ENCODE peak calls at places on chromosomes 16 and 17, in five cellular contexts. One of them, this sample, is unnamed.

GRCh38 chr17:8488931-8489330 is 53.2 kb downstream of the NDEL1 start:
- DNase-seq in BJ: peak
- DNase-seq in prostate gland: no peak
- DNase-seq in keratinocyte: no peak
- DNase-seq in nephron progenitor cell: no peak
- DNase-seq in this sample: no peak

GRCh38 chr17:50264263-50265113 is 9.8 kb upstream of the TMEM92 start:
- DNase-seq in BJ: no peak
- DNase-seq in prostate gland: no peak
- DNase-seq in keratinocyte: no peak
- DNase-seq in nephron progenitor cell: peak
- DNase-seq in this sample: peak

GRCh38 chr16:1333149-1333812 is at the start of gene BAIAP3:
- DNase-seq in BJ: no peak
- DNase-seq in prostate gland: peak
- DNase-seq in keratinocyte: no peak
- DNase-seq in nephron progenitor cell: peak
- DNase-seq in this sample: peak

GRCh38 chr16:28069921-28070794 is 6.6 kb upstream of the GSG1L start:
- DNase-seq in BJ: no peak
- DNase-seq in prostate gland: no peak
- DNase-seq in keratinocyte: no peak
- DNase-seq in nephron progenitor cell: no peak
- DNase-seq in this sample: no peak

GRCh38 chr17:74531231-74531761 is at the start of gene CD300LB:
- DNase-seq in BJ: no peak
- DNase-seq in prostate gland: no peak
- DNase-seq in keratinocyte: no peak
- DNase-seq in nephron progenitor cell: no peak
- DNase-seq in this sample: peak

GRCh38 chr16:5678371-5678770 is 580.8 kb upstream of the EEF2KMT start:
- DNase-seq in BJ: no peak
- DNase-seq in prostate gland: no peak
- DNase-seq in keratinocyte: no peak
- DNase-seq in nephron progenitor cell: peak
- DNase-seq in this sample: no peak

GRCh38 chr17:73697872-73698271 is 53.6 kb upstream of the SDK2 start:
- DNase-seq in BJ: no peak
- DNase-seq in prostate gland: no peak
- DNase-seq in keratinocyte: no peak
- DNase-seq in nephron progenitor cell: no peak
- DNase-seq in this sample: no peak

GRCh38 chr16:49672753-49673152 is 183.2 kb downstream of the ZNF423 start:
- DNase-seq in BJ: no peak
- DNase-seq in prostate gland: no peak
- DNase-seq in keratinocyte: no peak
- DNase-seq in nephron progenitor cell: no peak
- DNase-seq in this sample: no peak

GRCh38 chr16:69859105-69859969 is 91.8 kb upstream of the CLEC18A start:
- DNase-seq in BJ: no peak
- DNase-seq in prostate gland: no peak
- DNase-seq in keratinocyte: no peak
- DNase-seq in nephron progenitor cell: peak
- DNase-seq in this sample: peak

GRCh38 chr17:57530508-57530907 is 214.6 kb downstream of the CCDC182 start:
- DNase-seq in BJ: no peak
- DNase-seq in prostate gland: no peak
- DNase-seq in keratinocyte: no peak
- DNase-seq in nephron progenitor cell: no peak
- DNase-seq in this sample: no peak

GRCh38 chr16:4263504-4264436 is 9.1 kb downstream of the TFAP4 start:
- DNase-seq in BJ: peak
- DNase-seq in prostate gland: no peak
- DNase-seq in keratinocyte: no peak
- DNase-seq in nephron progenitor cell: peak
- DNase-seq in this sample: peak

GRCh38 chr17:33038740-33039139 is 47.1 kb downstream of the SPACA3 start:
- DNase-seq in BJ: no peak
- DNase-seq in prostate gland: no peak
- DNase-seq in keratinocyte: no peak
- DNase-seq in nephron progenitor cell: peak
- DNase-seq in this sample: peak
- TF ChIP-seq CTCF in BJ: peak
- TF ChIP-seq CTCF in prostate gland: peak
- TF ChIP-seq CTCF in keratinocyte: peak
- TF ChIP-seq CTCF in nephron progenitor cell: peak
- TF ChIP-seq CTCF in this sample: peak

GRCh38 chr16:86252596-86252995 is 257.7 kb upstream of the FOXF1 start:
- DNase-seq in BJ: no peak
- DNase-seq in prostate gland: no peak
- DNase-seq in keratinocyte: no peak
- DNase-seq in nephron progenitor cell: peak
- DNase-seq in this sample: no peak
- TF ChIP-seq CTCF in BJ: peak
- TF ChIP-seq CTCF in prostate gland: no peak
- TF ChIP-seq CTCF in keratinocyte: peak
- TF ChIP-seq CTCF in nephron progenitor cell: peak
- TF ChIP-seq CTCF in this sample: no peak

GRCh38 chr17:39153541-39154111 is 2.2 kb upstream of the PLXDC1 start:
- DNase-seq in BJ: peak
- DNase-seq in prostate gland: peak
- DNase-seq in keratinocyte: peak
- DNase-seq in nephron progenitor cell: peak
- DNase-seq in this sample: peak
- TF ChIP-seq CTCF in BJ: peak
- TF ChIP-seq CTCF in prostate gland: no peak
- TF ChIP-seq CTCF in keratinocyte: no peak
- TF ChIP-seq CTCF in nephron progenitor cell: no peak
- TF ChIP-seq CTCF in this sample: no peak

GRCh38 chr16:57773019-57773418 is 29.3 kb downstream of the KIFC3 start:
- DNase-seq in BJ: no peak
- DNase-seq in prostate gland: no peak
- DNase-seq in keratinocyte: no peak
- DNase-seq in nephron progenitor cell: no peak
- DNase-seq in this sample: no peak

GRCh38 chr16:57773680-57774295 is 28.5 kb downstream of the KIFC3 start:
- DNase-seq in BJ: no peak
- DNase-seq in prostate gland: no peak
- DNase-seq in keratinocyte: no peak
- DNase-seq in nephron progenitor cell: no peak
- DNase-seq in this sample: no peak

GRCh38 chr16:57778658-57779057 is 23.6 kb downstream of the KIFC3 start:
- DNase-seq in BJ: no peak
- DNase-seq in prostate gland: no peak
- DNase-seq in keratinocyte: no peak
- DNase-seq in nephron progenitor cell: no peak
- DNase-seq in this sample: no peak

GRCh38 chr16:57774886-57775285 is 27.4 kb downstream of the KIFC3 start:
- DNase-seq in BJ: no peak
- DNase-seq in prostate gland: no peak
- DNase-seq in keratinocyte: no peak
- DNase-seq in nephron progenitor cell: no peak
- DNase-seq in this sample: no peak

GRCh38 chr16:57775661-57776469 is 26.4 kb downstream of the KIFC3 start:
- DNase-seq in BJ: no peak
- DNase-seq in prostate gland: no peak
- DNase-seq in keratinocyte: no peak
- DNase-seq in nephron progenitor cell: peak
- DNase-seq in this sample: no peak
- TF ChIP-seq CTCF in BJ: no peak
- TF ChIP-seq CTCF in prostate gland: no peak
- TF ChIP-seq CTCF in keratinocyte: no peak
- TF ChIP-seq CTCF in nephron progenitor cell: peak
- TF ChIP-seq CTCF in this sample: no peak

GRCh38 chr17:42311240-42312034 is 23.1 kb downstream of the STAT5A start:
- DNase-seq in BJ: no peak
- DNase-seq in prostate gland: peak
- DNase-seq in keratinocyte: no peak
- DNase-seq in nephron progenitor cell: peak
- DNase-seq in this sample: no peak

GRCh38 chr17:42313773-42314566 is 25.7 kb downstream of the STAT5A start:
- DNase-seq in BJ: no peak
- DNase-seq in prostate gland: no peak
- DNase-seq in keratinocyte: no peak
- DNase-seq in nephron progenitor cell: no peak
- DNase-seq in this sample: no peak

GRCh38 chr17:42312035-42312284 is 23.7 kb downstream of the STAT5A start:
- DNase-seq in BJ: no peak
- DNase-seq in prostate gland: no peak
- DNase-seq in keratinocyte: no peak
- DNase-seq in nephron progenitor cell: no peak
- DNase-seq in this sample: no peak

GRCh38 chr17:42313389-42313772 is 25.1 kb downstream of the STAT5A start:
- DNase-seq in BJ: no peak
- DNase-seq in prostate gland: no peak
- DNase-seq in keratinocyte: no peak
- DNase-seq in nephron progenitor cell: no peak
- DNase-seq in this sample: no peak

GRCh38 chr17:42312285-42313130 is 24.2 kb downstream of the STAT5A start:
- DNase-seq in BJ: no peak
- DNase-seq in prostate gland: peak
- DNase-seq in keratinocyte: no peak
- DNase-seq in nephron progenitor cell: peak
- DNase-seq in this sample: peak
- TF ChIP-seq CTCF in BJ: peak
- TF ChIP-seq CTCF in prostate gland: peak
- TF ChIP-seq CTCF in keratinocyte: peak
- TF ChIP-seq CTCF in nephron progenitor cell: peak
- TF ChIP-seq CTCF in this sample: peak

GRCh38 chr16:30430428-30430970 is 669 bp upstream of the DCTPP1 start:
- DNase-seq in BJ: no peak
- DNase-seq in prostate gland: no peak
- DNase-seq in keratinocyte: no peak
- DNase-seq in nephron progenitor cell: peak
- DNase-seq in this sample: no peak
- TF ChIP-seq CTCF in BJ: no peak
- TF ChIP-seq CTCF in prostate gland: no peak
- TF ChIP-seq CTCF in keratinocyte: no peak
- TF ChIP-seq CTCF in nephron progenitor cell: no peak
- TF ChIP-seq CTCF in this sample: no peak

GRCh38 chr17:48563867-48564199 is 14.3 kb downstream of the HOXB4 start:
- DNase-seq in BJ: no peak
- DNase-seq in prostate gland: no peak
- DNase-seq in keratinocyte: no peak
- DNase-seq in nephron progenitor cell: no peak
- DNase-seq in this sample: no peak

GRCh38 chr17:48562934-48563333 is 15.2 kb downstream of the HOXB4 start:
- DNase-seq in BJ: no peak
- DNase-seq in prostate gland: no peak
- DNase-seq in keratinocyte: no peak
- DNase-seq in nephron progenitor cell: no peak
- DNase-seq in this sample: no peak

GRCh38 chr17:48563385-48563838 is 14.7 kb downstream of the HOXB4 start:
- DNase-seq in BJ: no peak
- DNase-seq in prostate gland: no peak
- DNase-seq in keratinocyte: no peak
- DNase-seq in nephron progenitor cell: peak
- DNase-seq in this sample: no peak

GRCh38 chr17:48560452-48560817 is 15.5 kb upstream of the HOXB2 start:
- DNase-seq in BJ: no peak
- DNase-seq in prostate gland: no peak
- DNase-seq in keratinocyte: no peak
- DNase-seq in nephron progenitor cell: peak
- DNase-seq in this sample: no peak

GRCh38 chr17:48561894-48562810 is 16.0 kb downstream of the HOXB4 start:
- DNase-seq in BJ: no peak
- DNase-seq in prostate gland: no peak
- DNase-seq in keratinocyte: no peak
- DNase-seq in nephron progenitor cell: peak
- DNase-seq in this sample: no peak
- TF ChIP-seq CTCF in BJ: no peak
- TF ChIP-seq CTCF in prostate gland: no peak
- TF ChIP-seq CTCF in keratinocyte: peak
- TF ChIP-seq CTCF in nephron progenitor cell: peak
- TF ChIP-seq CTCF in this sample: no peak